ENCODE peak calls at places on chromosomes 13 and 19, in six cellular contexts. H is PC-3; F is NT2/D1; C is stimulated activated CD4-positive, alpha-beta T cell treated with anti-CD3 and anti-CD28 coated beads, Interleukin-15, amount 100 ng/mL, for 48 hours; Y is NCI-H774; M is skeletal muscle cell. X is an unnamed sample.

GRCh38 chr19:11268783-11269267 is 6.5 kb upstream of the DOCK6 start:
- DNase-seq in F (no peak), C (no peak), H (peak; percentile 63), Y (no peak), M (peak; percentile 45), X (peak; percentile 79)

GRCh38 chr19:10727599-10728250 is 9.8 kb downstream of the DNM2 start:
- DNase-seq in Y (no peak), M (no peak), F (no peak), C (no peak), H (no peak), X (no peak)

GRCh38 chr13:30400376-30400775 is 21.9 kb upstream of the UBE2L5 start:
- DNase-seq in Y (no peak), C (no peak), M (no peak), F (no peak), H (no peak), X (no peak)

GRCh38 chr13:97026759-97027555 is 32.7 kb upstream of the OXGR1 start:
- DNase-seq in F (no peak), M (no peak), C (no peak), H (no peak), Y (no peak), X (peak; percentile 1)

GRCh38 chr19:51093066-51093465 is 10.4 kb upstream of the KLK14 start:
- DNase-seq in M (no peak), F (no peak), H (no peak), Y (no peak), C (no peak), X (peak; percentile 74)

GRCh38 chr19:55255618-55256423 is 3.0 kb downstream of the PPP6R1 start:
- DNase-seq in Y (no peak), C (peak; percentile 56), F (no peak), M (no peak), H (peak; percentile 95), X (peak; percentile 79)

GRCh38 chr13:79548886-79549285 is 67.9 kb downstream of the NDFIP2 start:
- DNase-seq in H (peak; percentile 26), M (no peak), Y (no peak), C (no peak), F (no peak), X (no peak)

GRCh38 chr13:19864018-19864338 is 529 bp upstream of the ZMYM5 start:
- DNase-seq in Y (peak; percentile 48), C (peak; percentile 39), M (peak; percentile 37), H (no peak), F (no peak), X (peak; percentile 88)

GRCh38 chr13:31038834-31039552 is 106.5 kb downstream of the TEX26 start:
- DNase-seq in F (no peak), M (no peak), C (no peak), H (peak; percentile 63), Y (no peak), X (peak; percentile 12)

GRCh38 chr19:34316741-34317241 is 48.2 kb upstream of the GPI start:
- DNase-seq in M (no peak), H (peak; percentile 17), F (no peak), C (no peak), Y (no peak), X (peak; percentile 43)

GRCh38 chr19:21439372-21439771 is 42.4 kb downstream of the ZNF493 start:
- DNase-seq in Y (no peak), C (no peak), H (peak; percentile 22), F (no peak), M (no peak), X (peak; percentile 46)

GRCh38 chr13:44974056-44974798 is 15.0 kb downstream of the NUFIP1 start:
- DNase-seq in Y (no peak), F (no peak), C (no peak), H (no peak), M (peak; percentile 30), X (no peak)

GRCh38 chr13:29750178-29750530 is 100.3 kb downstream of the UBL3 start:
- DNase-seq in M (no peak), H (no peak), C (no peak), Y (no peak), F (no peak), X (no peak)

GRCh38 chr13:27137759-27138158 is 33.9 kb downstream of the USP12 start:
- DNase-seq in H (no peak), M (peak; percentile 24), C (no peak), Y (no peak), F (no peak), X (no peak)

GRCh38 chr13:94128430-94128829 is 351.1 kb downstream of the DCT start:
- DNase-seq in M (no peak), F (no peak), C (no peak), H (no peak), Y (no peak), X (no peak)

GRCh38 chr13:110907951-110908898 is 6.6 kb downstream of the ANKRD10 start:
- DNase-seq in H (peak; percentile 94), F (peak; percentile 80), M (no peak), C (no peak), Y (peak; percentile 43), X (peak; percentile 64)

GRCh38 chr19:13723206-13723605 is 41.1 kb upstream of the MRI1 start:
- DNase-seq in M (no peak), F (no peak), C (no peak), Y (no peak), H (peak; percentile 24), X (no peak)

GRCh38 chr13:80276371-80277289 is 64.3 kb downstream of the SPRY2 start:
- DNase-seq in Y (peak; percentile 63), H (peak; percentile 9), C (no peak), F (peak; percentile 50), M (peak; percentile 4), X (peak; percentile 89)

GRCh38 chr13:85985791-85986190 is 186.6 kb upstream of the SLITRK6 start:
- DNase-seq in F (no peak), H (peak; percentile 42), M (peak; percentile 56), C (no peak), Y (no peak), X (peak; percentile 42)

GRCh38 chr19:7450243-7451223 is 38.3 kb downstream of the PEX11G start:
- DNase-seq in F (peak; percentile 35), Y (no peak), M (no peak), C (no peak), H (peak; percentile 31), X (no peak)

GRCh38 chr13:21849323-21849722 is 178.4 kb downstream of the FGF9 start:
- DNase-seq in M (no peak), H (peak; percentile 22), F (peak; percentile 18), C (no peak), Y (no peak), X (peak; percentile 81)

GRCh38 chr19:15640904-15641597 is 354 bp downstream of the CYP4F3 start:
- DNase-seq in C (no peak), F (no peak), Y (no peak), M (no peak), H (no peak), X (no peak)

GRCh38 chr13:108987488-108987887 is 358.1 kb downstream of the MYO16 start:
- DNase-seq in F (no peak), M (peak; percentile 69), C (no peak), H (no peak), Y (no peak), X (no peak)

GRCh38 chr19:2324220-2324948 is 4.0 kb downstream of the LSM7 start:
- DNase-seq in Y (no peak), H (no peak), F (no peak), M (no peak), C (no peak), X (no peak)

GRCh38 chr19:35306473-35307246 is 14.7 kb downstream of the MAG start:
- DNase-seq in M (no peak), F (no peak), Y (no peak), C (no peak), H (peak; percentile 50), X (peak; percentile 56)

GRCh38 chr19:18274776-18275356 is 614 bp upstream of the IQCN start:
- DNase-seq in Y (no peak), C (no peak), H (peak; percentile 89), M (peak; percentile 58), F (no peak), X (peak; percentile 88)

GRCh38 chr19:38709671-38710415 is 34.4 kb downstream of the CAPN12 start:
- DNase-seq in F (no peak), M (no peak), C (no peak), Y (no peak), H (no peak), X (no peak)

GRCh38 chr13:33676045-33676699 is 141.8 kb upstream of the RFC3 start:
- DNase-seq in F (no peak), M (no peak), Y (no peak), H (peak; percentile 36), C (no peak), X (no peak)

GRCh38 chr13:84607614-84608013 is 725.3 kb upstream of the SLITRK1 start:
- DNase-seq in H (peak; percentile 47), F (no peak), C (no peak), M (peak; percentile 73), Y (no peak), X (no peak)

GRCh38 chr13:113489549-113490495 is 689 bp downstream of the DCUN1D2 start:
- DNase-seq in F (no peak), C (peak; percentile 28), H (peak; percentile 9), M (no peak), Y (peak; percentile 67), X (peak; percentile 36)

GRCh38 chr13:111590796-111591195 is 270.4 kb downstream of the TEX29 start:
- DNase-seq in C (no peak), M (no peak), Y (no peak), H (no peak), F (no peak), X (no peak)

GRCh38 chr13:96075953-96076543 is 13.9 kb upstream of the HS6ST3 start:
- DNase-seq in M (no peak), C (no peak), Y (no peak), F (no peak), H (peak; percentile 49), X (peak; percentile 21)

GRCh38 chr19:50745221-50745620 is 22.1 kb downstream of the CLEC11A start:
- DNase-seq in F (no peak), H (no peak), M (no peak), Y (no peak), C (no peak), X (no peak)

GRCh38 chr13:110270507-110270906 is 36.5 kb downstream of the COL4A1 start:
- DNase-seq in Y (no peak), C (no peak), M (no peak), F (no peak), H (no peak), X (no peak)

GRCh38 chr13:85503797-85504196 is 295.4 kb downstream of the SLITRK6 start:
- DNase-seq in F (no peak), H (peak; percentile 92), C (no peak), M (peak; percentile 19), Y (no peak), X (no peak)